ENCODE peak calls at places on chromosomes 2 and 18, in five cellular contexts. One of them, this sample, is unnamed.

GRCh38 chr2:226411727-226412360 is 387.8 kb downstream of the IRS1 start:
- DNase-seq in fibroblast of lung: peak
- DNase-seq in A549: peak
- DNase-seq in ovary: no peak
- DNase-seq in stomach: no peak
- DNase-seq in this sample: no peak

GRCh38 chr2:109247812-109248211 is 118.8 kb downstream of the SH3RF3 start:
- DNase-seq in fibroblast of lung: no peak
- DNase-seq in A549: no peak
- DNase-seq in ovary: peak
- DNase-seq in stomach: no peak
- DNase-seq in this sample: peak

GRCh38 chr2:120305296-120305695 is 40.6 kb upstream of the INHBB start:
- DNase-seq in fibroblast of lung: no peak
- DNase-seq in A549: peak
- DNase-seq in ovary: no peak
- DNase-seq in stomach: peak
- DNase-seq in this sample: no peak

GRCh38 chr18:48319796-48320638 is 89.2 kb downstream of the ZBTB7C start:
- DNase-seq in fibroblast of lung: peak
- DNase-seq in A549: no peak
- DNase-seq in ovary: no peak
- DNase-seq in stomach: no peak
- DNase-seq in this sample: peak

GRCh38 chr2:230906471-230907230 is 18.4 kb downstream of the GPR55 start:
- DNase-seq in fibroblast of lung: no peak
- DNase-seq in A549: no peak
- DNase-seq in ovary: no peak
- DNase-seq in stomach: peak
- DNase-seq in this sample: no peak

GRCh38 chr2:170247882-170248393 is 70.0 kb downstream of the MYO3B start:
- DNase-seq in fibroblast of lung: no peak
- DNase-seq in A549: no peak
- DNase-seq in ovary: no peak
- DNase-seq in stomach: no peak
- DNase-seq in this sample: no peak

GRCh38 chr2:216477283-216478035 is 21.2 kb upstream of the RPL37A start:
- DNase-seq in fibroblast of lung: peak
- DNase-seq in A549: no peak
- DNase-seq in ovary: no peak
- DNase-seq in stomach: no peak
- DNase-seq in this sample: no peak

GRCh38 chr2:109663721-109664120 is 49.6 kb downstream of the SOWAHC start:
- DNase-seq in fibroblast of lung: peak
- DNase-seq in A549: no peak
- DNase-seq in ovary: peak
- DNase-seq in stomach: no peak
- DNase-seq in this sample: peak

GRCh38 chr18:12851709-12852108 is 32.3 kb downstream of the PTPN2 start:
- DNase-seq in fibroblast of lung: peak
- DNase-seq in A549: no peak
- DNase-seq in ovary: no peak
- DNase-seq in stomach: no peak
- DNase-seq in this sample: no peak

GRCh38 chr2:196163285-196163684 is 8.1 kb downstream of the STK17B start:
- DNase-seq in fibroblast of lung: no peak
- DNase-seq in A549: no peak
- DNase-seq in ovary: no peak
- DNase-seq in stomach: no peak
- DNase-seq in this sample: no peak

GRCh38 chr18:2147424-2147823 is 423.9 kb downstream of the METTL4 start:
- DNase-seq in fibroblast of lung: peak
- DNase-seq in A549: no peak
- DNase-seq in ovary: no peak
- DNase-seq in stomach: no peak
- DNase-seq in this sample: peak

GRCh38 chr2:207770602-207771404 is 1.1 kb upstream of the FZD5 start:
- DNase-seq in fibroblast of lung: no peak
- DNase-seq in A549: no peak
- DNase-seq in ovary: peak
- DNase-seq in stomach: no peak
- DNase-seq in this sample: no peak

GRCh38 chr2:97712693-97713295 is 582 bp upstream of the ZAP70 start:
- DNase-seq in fibroblast of lung: no peak
- DNase-seq in A549: no peak
- DNase-seq in ovary: no peak
- DNase-seq in stomach: no peak
- DNase-seq in this sample: no peak

GRCh38 chr18:60259052-60259681 is 113.4 kb downstream of the MC4R start:
- DNase-seq in fibroblast of lung: peak
- DNase-seq in A549: no peak
- DNase-seq in ovary: no peak
- DNase-seq in stomach: no peak
- DNase-seq in this sample: peak

GRCh38 chr2:119673796-119674195 is 5.2 kb upstream of the TMEM177 start:
- DNase-seq in fibroblast of lung: no peak
- DNase-seq in A549: no peak
- DNase-seq in ovary: no peak
- DNase-seq in stomach: no peak
- DNase-seq in this sample: no peak

GRCh38 chr2:233369462-233369861 is 15.2 kb downstream of the DGKD start:
- DNase-seq in fibroblast of lung: no peak
- DNase-seq in A549: no peak
- DNase-seq in ovary: no peak
- DNase-seq in stomach: no peak
- DNase-seq in this sample: no peak

GRCh38 chr2:27792759-27793158 is 21.2 kb downstream of the MRPL33 start:
- DNase-seq in fibroblast of lung: peak
- DNase-seq in A549: no peak
- DNase-seq in ovary: no peak
- DNase-seq in stomach: no peak
- DNase-seq in this sample: peak

GRCh38 chr18:24231773-24232735 is 93.2 kb downstream of the CABYR start:
- DNase-seq in fibroblast of lung: peak
- DNase-seq in A549: no peak
- DNase-seq in ovary: no peak
- DNase-seq in stomach: no peak
- DNase-seq in this sample: peak

GRCh38 chr2:144320491-144320890 is 199.4 kb downstream of the ZEB2 start:
- DNase-seq in fibroblast of lung: peak
- DNase-seq in A549: no peak
- DNase-seq in ovary: no peak
- DNase-seq in stomach: no peak
- DNase-seq in this sample: peak

GRCh38 chr2:113406114-113406513 is 31.4 kb upstream of the ZNG1B start:
- DNase-seq in fibroblast of lung: no peak
- DNase-seq in A549: no peak
- DNase-seq in ovary: no peak
- DNase-seq in stomach: no peak
- DNase-seq in this sample: no peak
- H3K4me3 ChIP-seq in fibroblast of lung: no peak
- H3K4me3 ChIP-seq in A549: no peak
- H3K4me3 ChIP-seq in ovary: no peak
- H3K4me3 ChIP-seq in stomach: no peak
- H3K4me3 ChIP-seq in this sample: no peak

GRCh38 chr2:149040451-149040850 is 2.0 kb downstream of the LYPD6B start:
- DNase-seq in fibroblast of lung: no peak
- DNase-seq in A549: peak
- DNase-seq in ovary: no peak
- DNase-seq in stomach: no peak
- DNase-seq in this sample: no peak
- TF ChIP-seq CTCF in fibroblast of lung: peak
- TF ChIP-seq CTCF in A549: no peak
- TF ChIP-seq CTCF in ovary: no peak
- TF ChIP-seq CTCF in stomach: no peak
- TF ChIP-seq CTCF in this sample: peak

GRCh38 chr2:42959993-42960834 is 167.8 kb upstream of the HAAO start:
- DNase-seq in fibroblast of lung: no peak
- DNase-seq in A549: no peak
- DNase-seq in ovary: no peak
- DNase-seq in stomach: no peak
- DNase-seq in this sample: no peak
- H3K4me3 ChIP-seq in fibroblast of lung: no peak
- H3K4me3 ChIP-seq in A549: no peak
- H3K4me3 ChIP-seq in ovary: no peak
- H3K4me3 ChIP-seq in stomach: no peak
- H3K4me3 ChIP-seq in this sample: no peak

GRCh38 chr2:237702439-237703397 is 75.3 kb downstream of the LRRFIP1 start:
- DNase-seq in fibroblast of lung: peak
- DNase-seq in A549: no peak
- DNase-seq in ovary: peak
- DNase-seq in stomach: peak
- DNase-seq in this sample: peak

GRCh38 chr2:237701859-237702370 is 74.5 kb downstream of the LRRFIP1 start:
- DNase-seq in fibroblast of lung: no peak
- DNase-seq in A549: no peak
- DNase-seq in ovary: no peak
- DNase-seq in stomach: no peak
- DNase-seq in this sample: no peak

GRCh38 chr2:237701033-237701858 is 73.9 kb downstream of the LRRFIP1 start:
- DNase-seq in fibroblast of lung: no peak
- DNase-seq in A549: no peak
- DNase-seq in ovary: no peak
- DNase-seq in stomach: no peak
- DNase-seq in this sample: no peak

GRCh38 chr2:237699870-237700582 is 72.6 kb downstream of the LRRFIP1 start:
- DNase-seq in fibroblast of lung: no peak
- DNase-seq in A549: no peak
- DNase-seq in ovary: no peak
- DNase-seq in stomach: no peak
- DNase-seq in this sample: no peak

DNA sequence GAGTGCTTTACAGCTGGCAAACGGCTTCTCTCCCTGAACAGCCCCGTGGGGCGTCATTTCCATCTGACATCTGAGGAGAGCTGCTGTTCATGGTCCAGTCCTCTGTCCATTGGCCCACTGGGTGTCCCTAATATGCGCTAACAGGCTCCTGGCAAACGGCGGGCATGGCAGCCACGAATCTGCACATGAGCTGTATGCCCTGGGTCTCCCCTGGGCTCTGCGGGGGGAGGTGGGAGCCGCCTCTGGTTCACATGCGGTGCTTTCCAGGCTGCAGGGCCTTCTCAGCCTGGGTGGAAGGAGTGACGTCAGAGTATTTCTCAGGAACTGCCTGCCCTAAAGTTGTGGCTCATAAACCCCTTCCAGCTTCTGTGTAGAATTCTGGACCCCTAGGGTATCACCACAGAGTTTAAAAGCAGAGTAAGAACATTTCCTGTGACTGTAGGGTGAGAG is 73.2 kb downstream of the LRRFIP1 start:
- DNase-seq in fibroblast of lung: peak
- DNase-seq in A549: no peak
- DNase-seq in ovary: no peak
- DNase-seq in stomach: no peak
- DNase-seq in this sample: peak
- TF ChIP-seq CTCF in fibroblast of lung: no peak
- TF ChIP-seq CTCF in A549: no peak
- TF ChIP-seq CTCF in ovary: no peak
- TF ChIP-seq CTCF in stomach: no peak
- TF ChIP-seq CTCF in this sample: no peak

GRCh38 chr2:127063701-127064590 is 43.0 kb downstream of the BIN1 start:
- DNase-seq in fibroblast of lung: no peak
- DNase-seq in A549: no peak
- DNase-seq in ovary: no peak
- DNase-seq in stomach: no peak
- DNase-seq in this sample: no peak
- H3K4me3 ChIP-seq in fibroblast of lung: no peak
- H3K4me3 ChIP-seq in A549: no peak
- H3K4me3 ChIP-seq in ovary: no peak
- H3K4me3 ChIP-seq in stomach: no peak
- H3K4me3 ChIP-seq in this sample: no peak

GRCh38 chr2:239824866-239825704 is 200.1 kb downstream of the NDUFA10 start:
- DNase-seq in fibroblast of lung: no peak
- DNase-seq in A549: no peak
- DNase-seq in ovary: peak
- DNase-seq in stomach: peak
- DNase-seq in this sample: no peak
- TF ChIP-seq CTCF in fibroblast of lung: no peak
- TF ChIP-seq CTCF in A549: no peak
- TF ChIP-seq CTCF in ovary: no peak
- TF ChIP-seq CTCF in stomach: no peak
- TF ChIP-seq CTCF in this sample: no peak